ENCODE peak calls at places on chromosomes 3 and 15, in ten cellular contexts. U is SK-N-SH, Y is ovary, F is AG04450, P is dorsolateral prefrontal cortex, L is mammary epithelial cell, X is WERI-Rb-1, K is adrenal gland, Q is PC-3, R is IMR-90. W is an unnamed sample.

GRCh38 chr15:99015677-99016568 is 8.3 kb upstream of the PGPEP1L start:
- DNase-seq in U (peak; percentile 30), Y (peak; percentile 47), F (no peak), P (no peak), L (no peak), X (no peak), K (no peak), Q (peak; percentile 55), R (no peak), W (no peak)

GRCh38 chr3:98717584-98717983 is 45.6 kb upstream of the ST3GAL6 start:
- DNase-seq in U (no peak), Y (no peak), F (no peak), P (no peak), L (no peak), X (no peak), K (no peak), Q (no peak), R (no peak), W (no peak)

GRCh38 chr15:94056314-94056713 is 175.0 kb upstream of the MCTP2 start:
- DNase-seq in U (no peak), Y (no peak), F (peak; percentile 67), P (no peak), L (peak; percentile 48), X (no peak), K (no peak), Q (peak; percentile 6), R (peak; percentile 60), W (no peak)

GRCh38 chr3:127172670-127173515 is 20.0 kb upstream of the PRR23E start:
- DNase-seq in U (peak; percentile 92), Y (peak; percentile 30), F (peak; percentile 21), P (no peak), L (no peak), X (peak; percentile 88), K (no peak), Q (peak; percentile 38), R (peak; percentile 53), W (no peak)

GRCh38 chr3:134486577-134487041 is 752 bp downstream of the CEP63 start:
- DNase-seq in U (peak; percentile 16), Y (no peak), F (no peak), P (no peak), L (no peak), X (no peak), K (no peak), Q (peak; percentile 23), R (peak; percentile 58), W (no peak)

GRCh38 chr3:25563601-25564000 is 101.1 kb downstream of the TOP2B start:
- DNase-seq in U (no peak), Y (no peak), F (no peak), P (no peak), L (no peak), X (no peak), K (no peak), Q (no peak), R (peak; percentile 41), W (no peak)

GRCh38 chr15:58546635-58547627 is 115.1 kb downstream of the LIPC start:
- DNase-seq in U (peak; percentile 53), Y (peak; percentile 77), F (peak; percentile 62), P (no peak), L (peak; percentile 73), X (no peak), K (peak; percentile 93), Q (peak; percentile 96), R (peak; percentile 91), W (no peak)

GRCh38 chr15:47742742-47743141 is 25.4 kb downstream of the SEMA6D start:
- DNase-seq in U (no peak), Y (no peak), F (no peak), P (no peak), L (no peak), X (no peak), K (no peak), Q (no peak), R (no peak), W (no peak)

DNA sequence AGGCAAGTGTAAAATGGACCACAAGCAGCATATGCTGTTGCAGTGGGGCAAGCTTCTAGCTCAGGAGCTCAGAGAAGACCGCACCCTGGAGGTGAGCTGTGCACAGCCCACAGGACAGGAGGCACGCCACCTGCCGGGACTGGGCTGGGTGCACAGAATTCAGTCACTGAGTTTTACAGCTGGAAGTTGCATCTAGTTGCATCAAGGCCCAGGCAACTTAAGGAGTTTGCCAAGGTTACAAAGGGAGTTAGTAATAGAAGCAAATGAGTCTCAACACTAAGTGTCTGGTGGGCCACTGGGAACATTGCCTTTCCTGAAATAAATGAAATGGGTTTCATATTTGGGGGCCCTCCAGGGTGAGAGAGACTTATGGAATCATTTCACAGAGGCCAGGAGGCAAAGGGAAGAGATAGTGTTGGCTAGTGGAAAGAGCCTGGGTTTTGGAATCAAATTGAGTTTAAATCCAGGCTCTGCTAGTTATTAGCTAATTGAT is 36.0 kb upstream of the TIMP4 start:
- DNase-seq in U (no peak), Y (no peak), F (no peak), P (no peak), L (peak; percentile 31), X (peak; percentile 20), K (no peak), Q (peak; percentile 89), R (peak; percentile 35), W (no peak)
- TF ChIP-seq CTCF in U (no peak), Y (no peak), F (no peak), P (no peak), L (peak; percentile 23), X (peak; percentile 70), K (no peak), Q (peak; percentile 97), R (no peak), W (no peak)

GRCh38 chr3:133478624-133479023 is 78.8 kb downstream of the BFSP2 start:
- DNase-seq in U (no peak), Y (no peak), F (no peak), P (no peak), L (no peak), X (no peak), K (no peak), Q (no peak), R (no peak), W (no peak)

GRCh38 chr3:133476971-133477375 is 77.1 kb downstream of the BFSP2 start:
- DNase-seq in U (no peak), Y (no peak), F (no peak), P (no peak), L (no peak), X (peak; percentile 76), K (no peak), Q (no peak), R (no peak), W (no peak)

GRCh38 chr3:133477497-133477896 is 77.6 kb downstream of the BFSP2 start:
- DNase-seq in U (no peak), Y (no peak), F (no peak), P (no peak), L (no peak), X (no peak), K (no peak), Q (no peak), R (no peak), W (no peak)

GRCh38 chr3:133479401-133479800 is 79.5 kb downstream of the BFSP2 start:
- DNase-seq in U (no peak), Y (no peak), F (no peak), P (no peak), L (no peak), X (no peak), K (no peak), Q (no peak), R (no peak), W (no peak)

DNA sequence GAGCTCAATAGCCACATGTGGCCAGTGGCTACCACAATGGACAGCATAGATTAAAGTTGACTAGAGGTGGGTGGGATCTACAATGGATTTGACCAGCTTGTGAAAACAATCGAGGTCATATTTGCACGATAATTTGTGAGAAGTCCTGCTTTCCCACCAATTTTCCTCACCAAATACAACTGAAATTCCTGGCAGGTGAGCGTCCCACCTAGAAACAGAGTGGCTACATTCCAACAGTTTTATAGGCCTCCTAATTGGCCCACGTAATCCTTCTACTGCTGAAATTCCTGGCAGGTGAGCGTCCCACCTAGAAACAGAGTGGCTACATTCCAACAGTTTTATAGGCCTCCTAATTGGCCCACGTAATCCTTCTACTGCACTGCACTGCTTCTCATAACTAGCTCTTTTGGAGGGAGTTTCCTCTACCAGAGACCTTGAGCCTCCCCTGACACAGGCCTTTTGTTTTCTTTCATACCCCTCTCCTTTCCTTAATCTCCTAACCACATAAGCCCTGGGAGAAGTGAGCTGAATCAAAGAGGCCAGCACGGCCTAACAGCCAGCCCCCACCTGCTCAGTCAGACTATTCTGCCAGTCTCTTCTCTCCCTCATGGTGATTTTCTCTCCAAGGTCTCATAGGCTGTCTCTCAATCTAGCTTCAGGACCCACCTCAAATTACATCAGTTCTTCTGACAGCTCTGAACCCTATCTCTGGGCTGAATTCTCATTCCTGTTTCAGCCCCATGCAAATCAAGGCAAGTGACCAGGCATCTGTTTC is 80.2 kb downstream of the BFSP2 start:
- DNase-seq in U (no peak), Y (no peak), F (no peak), P (no peak), L (peak; percentile 97), X (peak; percentile 56), K (no peak), Q (peak; percentile 90), R (no peak), W (no peak)
- H3K27ac ChIP-seq in U (no peak overlapping the region), Y (no peak overlapping the region), F (no peak overlapping the region), P (no peak overlapping the region), L (peak overlapping the region; percentile 93), X (no peak overlapping the region), K (no peak overlapping the region), Q (peak overlapping the region; percentile 96), R (no peak overlapping the region), W (no peak overlapping the region)

DNA sequence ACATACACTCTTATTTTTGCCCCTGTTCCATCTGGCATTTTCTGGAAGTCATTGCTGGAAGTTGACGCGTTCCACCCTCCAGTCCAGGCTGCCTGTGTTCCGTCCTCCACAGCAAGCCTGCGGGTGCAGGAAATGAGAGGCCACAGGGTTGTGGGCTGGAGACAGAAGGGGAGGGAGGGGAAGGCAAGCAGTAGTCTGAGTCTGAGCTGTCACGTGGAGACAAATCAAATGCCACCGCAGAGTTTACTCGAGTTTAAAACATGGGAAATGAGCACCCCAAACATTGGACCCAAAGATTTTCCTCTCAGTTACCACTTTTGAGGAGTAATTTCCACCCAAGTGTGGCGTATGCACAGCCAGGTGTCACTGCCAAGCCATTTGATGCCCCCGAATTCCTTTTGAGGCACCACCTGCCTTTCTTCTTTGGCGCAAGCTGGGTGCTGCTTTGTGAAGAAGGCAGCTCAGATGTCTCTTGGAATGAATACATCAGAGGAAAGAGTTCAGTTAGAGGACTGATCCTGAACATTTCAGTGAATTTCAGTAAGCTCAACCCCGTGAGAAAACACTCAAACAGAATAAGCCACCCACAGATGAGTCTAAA is 204.0 kb downstream of the UACA start:
- DNase-seq in U (peak; percentile 61), Y (no peak), F (no peak), P (no peak), L (no peak), X (no peak), K (peak; percentile 56), Q (no peak), R (peak; percentile 44), W (peak; percentile 65)
- H3K27me3 ChIP-seq in U (peaks cover 6% of the 10 kb centered on the region), Y (no peaks in the 10 kb centered on the region), F (peaks cover 29% of the 10 kb centered on the region), P (no peaks in the 10 kb centered on the region), L (peaks cover 10% of the 10 kb centered on the region), X (peaks cover 90% of the 10 kb centered on the region), K (no peaks in the 10 kb centered on the region), Q (no peaks in the 10 kb centered on the region), R (peaks cover 71% of the 10 kb centered on the region), W (no peaks in the 10 kb centered on the region)

DNA sequence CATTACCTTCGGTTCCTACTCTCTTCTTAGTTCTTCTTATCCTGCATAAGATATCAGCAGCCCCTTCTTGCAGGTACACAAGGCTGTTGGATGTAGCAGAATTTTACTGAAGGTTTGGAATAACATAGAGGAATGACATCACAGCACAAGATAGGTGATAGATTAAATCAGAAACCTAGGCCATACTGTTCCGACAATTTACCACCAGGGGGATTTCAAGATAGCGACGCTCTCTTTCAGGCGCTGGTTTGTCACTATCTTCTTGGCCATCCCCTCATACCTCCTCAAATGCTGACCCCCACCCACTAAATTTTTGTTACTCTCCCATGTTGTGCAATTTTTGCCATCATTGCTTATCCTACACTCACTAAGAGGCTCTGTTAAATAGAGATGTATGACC is 3.5 kb downstream of the SIDT1 start:
- DNase-seq in U (peak; percentile 23), Y (no peak), F (no peak), P (no peak), L (no peak), X (no peak), K (no peak), Q (peak; percentile 45), R (no peak), W (no peak)
- TF ChIP-seq CTCF in U (peak; percentile 27), Y (no peak), F (peak; percentile 36), P (no peak), L (no peak), X (peak; percentile 30), K (peak; percentile 11), Q (peak; percentile 63), R (peak; percentile 11), W (peak; percentile 19)

W was measured in CD4-positive, alpha-beta T cell.